ENCODE peak calls at places on chromosomes 11 and 22, in ten cellular contexts. N is mesendoderm; E is activated T-cell treated with anti-CD3 and anti-CD28 coated beads, Interleukin-2, amount 50 U/mL, for 72 hours; K is activated effector memory CD4-positive, alpha-beta T cell treated with anti-CD3 and anti-CD28 coated beads, Interleukin-2, amount 50 U/mL, for 16 hours; L is activated CD8-positive, alpha-beta T cell treated with anti-CD3 and anti-CD28 coated beads, Interleukin-2, amount 10 ng/mL, durations not matched to agents 7 days and 5 days; U is coronary artery; X is stimulated activated CD4-positive, alpha-beta T cell treated with anti-CD3 and anti-CD28 coated beads, Interleukin-15, amount 100 ng/mL, for 24 hours; Y is naive thymus-derived CD8-positive, alpha-beta T cell; S is activated CD4-positive, alpha-beta T cell treated with anti-CD3 and anti-CD28 coated beads for 4 hours; M is ovary. C is an unnamed sample.

GRCh38 chr11:8942518-8943066 is at the start of gene ASCL3:
- DNase-seq in N (no peak), E (no peak), K (no peak), L (no peak), U (no peak), X (no peak), Y (no peak), S (no peak), M (no peak), C (no peak)

GRCh38 chr22:26689553-26690301 is 32.3 kb downstream of the MIAT start:
- DNase-seq in N (no peak), E (no peak), K (no peak), L (no peak), U (no peak), X (no peak), Y (no peak), S (no peak), M (no peak), C (no peak)

GRCh38 chr22:48893288-48894063 is 934.2 kb downstream of the BRD1 start:
- DNase-seq in N (peak), E (no peak), K (peak), L (no peak), U (no peak), X (no peak), Y (no peak), S (no peak), M (no peak), C (no peak)

GRCh38 chr11:106327134-106327533 is 249.7 kb downstream of the AASDHPPT start:
- DNase-seq in N (peak), E (no peak), K (no peak), L (no peak), U (no peak), X (no peak), Y (no peak), S (no peak), M (no peak), C (no peak)

GRCh38 chr11:96314326-96315050 is 28.5 kb downstream of the MAML2 start:
- DNase-seq in N (no peak), E (no peak), K (no peak), L (peak), U (no peak), X (no peak), Y (no peak), S (no peak), M (no peak), C (no peak)

GRCh38 chr11:12791245-12791644 is 117.0 kb downstream of the TEAD1 start:
- DNase-seq in N (peak), E (no peak), K (no peak), L (no peak), U (no peak), X (no peak), Y (no peak), S (no peak), M (no peak), C (no peak)

GRCh38 chr11:65858354-65859133 is 564 bp upstream of the CFL1 start:
- DNase-seq in N (peak), E (no peak), K (no peak), L (no peak), U (no peak), X (no peak), Y (no peak), S (no peak), M (no peak), C (no peak)

GRCh38 chr11:76604652-76605241 is 65.8 kb downstream of the LRRC32 start:
- DNase-seq in N (no peak), E (no peak), K (no peak), L (peak), U (peak), X (no peak), Y (no peak), S (no peak), M (peak), C (no peak)

GRCh38 chr22:49659281-49659923 is 168.3 kb downstream of the BRD1 start:
- DNase-seq in N (no peak), E (no peak), K (peak), L (no peak), U (peak), X (no peak), Y (no peak), S (no peak), M (peak), C (no peak)

GRCh38 chr11:112694813-112695212 is 266.4 kb upstream of the NCAM1 start:
- DNase-seq in N (peak), E (no peak), K (no peak), L (no peak), U (no peak), X (no peak), Y (no peak), S (no peak), M (no peak), C (no peak)

GRCh38 chr11:19552684-19553083 is 160.0 kb upstream of the NAV2 start:
- DNase-seq in N (peak), E (no peak), K (no peak), L (no peak), U (no peak), X (no peak), Y (no peak), S (no peak), M (no peak), C (no peak)

GRCh38 chr22:23522642-23523251 is 57.3 kb downstream of the IGLL1 start:
- DNase-seq in N (peak), E (no peak), K (no peak), L (no peak), U (no peak), X (no peak), Y (no peak), S (no peak), M (peak), C (no peak)

GRCh38 chr11:1223346-1224108 is 661 bp downstream of the MUC5B start:
- DNase-seq in N (no peak), E (no peak), K (peak), L (no peak), U (no peak), X (no peak), Y (peak), S (no peak), M (peak), C (peak)

GRCh38 chr11:74388678-74389327 is 9.4 kb downstream of the PGM2L1 start:
- DNase-seq in N (peak), E (peak), K (peak), L (peak), U (no peak), X (peak), Y (peak), S (peak), M (peak), C (no peak)

GRCh38 chr11:64876835-64877341 is 1.5 kb downstream of the EHD1 start:
- DNase-seq in N (peak), E (no peak), K (no peak), L (no peak), U (no peak), X (peak), Y (no peak), S (no peak), M (no peak), C (no peak)

GRCh38 chr11:96075532-96075959 is 151.6 kb upstream of the MTMR2 start:
- DNase-seq in N (peak), E (peak), K (no peak), L (no peak), U (no peak), X (peak), Y (no peak), S (peak), M (no peak), C (no peak)

GRCh38 chr22:45738206-45738605 is 66.6 kb downstream of the ATXN10 start:
- DNase-seq in N (no peak), E (no peak), K (no peak), L (no peak), U (no peak), X (no peak), Y (no peak), S (no peak), M (no peak), C (no peak)

GRCh38 chr22:43302462-43303109 is 40.6 kb downstream of the SCUBE1 start:
- DNase-seq in N (no peak), E (no peak), K (no peak), L (no peak), U (no peak), X (no peak), Y (no peak), S (no peak), M (no peak), C (no peak)

GRCh38 chr11:128892866-128893565 is 1.9 kb downstream of the KCNJ5 start:
- DNase-seq in N (peak), E (no peak), K (no peak), L (no peak), U (no peak), X (no peak), Y (no peak), S (no peak), M (no peak), C (no peak)

GRCh38 chr11:37812281-37812880 is 1214.3 kb upstream of the RAG2 start:
- DNase-seq in N (no peak), E (no peak), K (peak), L (no peak), U (no peak), X (no peak), Y (no peak), S (no peak), M (no peak), C (no peak)

GRCh38 chr22:17695986-17696385 is 57.4 kb downstream of the BCL2L13 start:
- DNase-seq in N (no peak), E (no peak), K (no peak), L (no peak), U (no peak), X (no peak), Y (no peak), S (no peak), M (no peak), C (no peak)

GRCh38 chr11:95138448-95138847 is 48.8 kb downstream of the ENDOD1 start:
- DNase-seq in N (no peak), E (no peak), K (no peak), L (no peak), U (no peak), X (no peak), Y (no peak), S (no peak), M (no peak), C (no peak)

GRCh38 chr11:133228406-133229330 is 303.6 kb downstream of the OPCML start:
- DNase-seq in N (peak), E (no peak), K (no peak), L (no peak), U (no peak), X (no peak), Y (no peak), S (no peak), M (no peak), C (no peak)

GRCh38 chr22:45239378-45240136 is 1.1 kb downstream of the KIAA0930 start:
- DNase-seq in N (peak), E (no peak), K (no peak), L (no peak), U (no peak), X (no peak), Y (no peak), S (no peak), M (no peak), C (no peak)

GRCh38 chr22:22818861-22819855 is 68.5 kb upstream of the IGLL5 start:
- DNase-seq in N (no peak), E (no peak), K (peak), L (peak), U (no peak), X (peak), Y (no peak), S (no peak), M (no peak), C (no peak)

GRCh38 chr11:117492578-117493251 is 165.1 kb downstream of the CEP164 start:
- DNase-seq in N (peak), E (no peak), K (no peak), L (no peak), U (no peak), X (no peak), Y (no peak), S (no peak), M (no peak), C (no peak)

GRCh38 chr11:34160049-34160721 is 54.8 kb downstream of the NAT10 start:
- DNase-seq in N (no peak), E (no peak), K (no peak), L (no peak), U (no peak), X (no peak), Y (no peak), S (no peak), M (no peak), C (no peak)

GRCh38 chr22:47777426-47777825 is 1015.0 kb downstream of the TBC1D22A start:
- DNase-seq in N (no peak), E (no peak), K (no peak), L (no peak), U (no peak), X (no peak), Y (no peak), S (no peak), M (no peak), C (no peak)

GRCh38 chr11:2092956-2093412 is 46.2 kb downstream of the IGF2 start:
- DNase-seq in N (no peak), E (peak), K (peak), L (peak), U (peak), X (peak), Y (peak), S (peak), M (no peak), C (peak)

GRCh38 chr11:35138949-35139881 is at the start of gene CD44:
- DNase-seq in N (peak), E (peak), K (peak), L (peak), U (peak), X (peak), Y (peak), S (peak), M (peak), C (peak)

GRCh38 chr11:105164226-105164625 is 24.7 kb upstream of the CARD18 start:
- DNase-seq in N (no peak), E (no peak), K (no peak), L (no peak), U (no peak), X (no peak), Y (no peak), S (no peak), M (no peak), C (no peak)

GRCh38 chr11:4019891-4020290 is 74.7 kb upstream of the RRM1 start:
- DNase-seq in N (no peak), E (no peak), K (no peak), L (no peak), U (no peak), X (no peak), Y (no peak), S (no peak), M (no peak), C (no peak)

GRCh38 chr11:612201-612960 is 3.4 kb downstream of the IRF7 start:
- DNase-seq in N (peak), E (no peak), K (no peak), L (peak), U (no peak), X (no peak), Y (no peak), S (no peak), M (peak), C (no peak)

GRCh38 chr11:123062892-123063395 is 1.0 kb upstream of the HSPA8 start:
- DNase-seq in N (peak), E (no peak), K (no peak), L (no peak), U (no peak), X (no peak), Y (no peak), S (no peak), M (no peak), C (no peak)

GRCh38 chr22:18731075-18731666 is 119.5 kb upstream of the RIMBP3 start:
- DNase-seq in N (no peak), E (no peak), K (no peak), L (no peak), U (no peak), X (no peak), Y (no peak), S (no peak), M (no peak), C (no peak)

GRCh38 chr22:35638408-35638807 is 9.8 kb upstream of the APOL6 start:
- DNase-seq in N (no peak), E (no peak), K (peak), L (no peak), U (peak), X (no peak), Y (no peak), S (no peak), M (peak), C (no peak)

GRCh38 chr11:19985106-19985505 is 175.2 kb downstream of the DBX1 start:
- DNase-seq in N (no peak), E (no peak), K (no peak), L (no peak), U (no peak), X (no peak), Y (no peak), S (no peak), M (no peak), C (no peak)